ENCODE peak calls at places on chromosome 15, in five cellular contexts. X, E, I, S and Z are unnamed samples.

GRCh38 chr15:50800715-50801114 is 35.2 kb upstream of the SPPL2A start:
- DNase-seq in X (no peak), E (no peak), I (no peak), S (no peak), Z (no peak)

GRCh38 chr15:41840673-41841072 is 2.0 kb downstream of the PLA2G4B start:
- DNase-seq in X (no peak), E (no peak), I (no peak), S (no peak), Z (no peak)

GRCh38 chr15:39270221-39270835 is 310.6 kb upstream of the THBS1 start:
- DNase-seq in X (no peak), E (no peak), I (no peak), S (no peak), Z (no peak)

GRCh38 chr15:74960286-74960685 is 3.7 kb upstream of the RPP25 start:
- DNase-seq in X (no peak), E (no peak), I (no peak), S (no peak), Z (no peak)

GRCh38 chr15:56683925-56684324 is 49.4 kb downstream of the ZNF280D start:
- DNase-seq in X (no peak), E (no peak), I (no peak), S (no peak), Z (no peak)

GRCh38 chr15:95105229-95105628 is 873.9 kb downstream of the MCTP2 start:
- DNase-seq in X (no peak), E (no peak), I (no peak), S (no peak), Z (no peak)

GRCh38 chr15:26449296-26449695 is 323.6 kb downstream of the GABRB3 start:
- DNase-seq in X (no peak), E (no peak), I (no peak), S (no peak), Z (no peak)

GRCh38 chr15:39499151-39499550 is 81.7 kb upstream of the THBS1 start:
- DNase-seq in X (no peak), E (no peak), I (no peak), S (no peak), Z (no peak)

GRCh38 chr15:89647191-89647851 is 7.9 kb downstream of the KIF7 start:
- DNase-seq in X (peak; percentile 84), E (peak; percentile 83), I (peak; percentile 90), S (peak; percentile 80), Z (peak; percentile 87)

GRCh38 chr15:32979710-32980109 is 214.8 kb downstream of the FMN1 start:
- DNase-seq in X (no peak), E (no peak), I (no peak), S (no peak), Z (no peak)

GRCh38 chr15:70504305-70504951 is 258.9 kb downstream of the UACA start:
- DNase-seq in X (no peak), E (peak; percentile 57), I (peak; percentile 92), S (peak; percentile 29), Z (no peak)

GRCh38 chr15:99613481-99613880 is 47.7 kb downstream of the MEF2A start:
- DNase-seq in X (no peak), E (no peak), I (no peak), S (no peak), Z (no peak)

GRCh38 chr15:57677206-57677605 is 29.3 kb upstream of the POLR2M start:
- DNase-seq in X (no peak), E (no peak), I (no peak), S (no peak), Z (no peak)

GRCh38 chr15:55959744-55960143 is 33.7 kb downstream of the NEDD4 start:
- DNase-seq in X (no peak), E (no peak), I (no peak), S (no peak), Z (no peak)

GRCh38 chr15:95132774-95133173 is 901.4 kb downstream of the MCTP2 start:
- DNase-seq in X (no peak), E (no peak), I (no peak), S (no peak), Z (no peak)

DNA sequence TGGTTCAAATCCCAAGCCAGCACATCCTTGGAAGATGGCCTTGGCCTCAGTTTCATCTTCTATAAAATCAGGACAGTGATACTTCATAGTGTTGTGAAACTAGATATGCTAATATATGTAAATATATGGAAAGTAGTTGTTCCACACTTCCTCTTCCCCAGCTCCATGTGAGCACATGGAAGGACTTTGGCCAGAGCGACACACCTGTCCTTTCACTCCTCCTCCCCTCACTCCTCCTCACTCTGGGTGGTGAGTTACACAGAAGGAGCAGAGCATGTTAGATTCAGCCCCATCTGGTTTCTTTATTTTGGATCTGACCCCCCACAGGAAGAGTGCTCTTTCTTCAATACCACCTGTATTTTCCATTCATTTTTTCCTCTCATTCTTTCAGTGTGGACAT is 65.2 kb downstream of the MTHFS start:
- DNase-seq in X (no peak), E (no peak), I (no peak), S (no peak), Z (no peak)
- TF ChIP-seq CTCF in X (no peak), E (no peak), I (no peak), S (no peak), Z (no peak)

DNA sequence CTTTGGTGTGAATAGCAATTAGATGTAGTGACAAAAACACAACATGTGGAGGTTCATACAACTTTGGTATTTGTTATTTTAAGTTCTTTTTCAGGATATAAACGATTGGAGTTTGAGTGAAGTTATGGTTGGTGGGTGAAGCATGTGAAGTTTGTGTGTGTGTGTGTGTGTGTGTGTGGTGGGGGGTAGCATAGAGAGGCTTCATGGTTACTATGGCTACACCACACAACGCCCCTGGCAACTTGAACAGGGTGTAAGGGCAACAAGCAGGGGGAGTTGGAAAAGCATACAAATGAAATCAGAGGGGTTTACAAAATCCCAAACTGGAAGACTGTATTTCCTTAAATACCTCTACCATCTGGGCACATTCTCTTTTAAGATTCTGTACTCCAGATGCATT is 207.5 kb downstream of the SV2B start:
- DNase-seq in X (no peak), E (no peak), I (no peak), S (no peak), Z (no peak)
- H3K4me3 ChIP-seq in X (no peak overlapping the region), E (no peak overlapping the region), I (no peak overlapping the region), S (no peak overlapping the region), Z (no peak overlapping the region)

DNA sequence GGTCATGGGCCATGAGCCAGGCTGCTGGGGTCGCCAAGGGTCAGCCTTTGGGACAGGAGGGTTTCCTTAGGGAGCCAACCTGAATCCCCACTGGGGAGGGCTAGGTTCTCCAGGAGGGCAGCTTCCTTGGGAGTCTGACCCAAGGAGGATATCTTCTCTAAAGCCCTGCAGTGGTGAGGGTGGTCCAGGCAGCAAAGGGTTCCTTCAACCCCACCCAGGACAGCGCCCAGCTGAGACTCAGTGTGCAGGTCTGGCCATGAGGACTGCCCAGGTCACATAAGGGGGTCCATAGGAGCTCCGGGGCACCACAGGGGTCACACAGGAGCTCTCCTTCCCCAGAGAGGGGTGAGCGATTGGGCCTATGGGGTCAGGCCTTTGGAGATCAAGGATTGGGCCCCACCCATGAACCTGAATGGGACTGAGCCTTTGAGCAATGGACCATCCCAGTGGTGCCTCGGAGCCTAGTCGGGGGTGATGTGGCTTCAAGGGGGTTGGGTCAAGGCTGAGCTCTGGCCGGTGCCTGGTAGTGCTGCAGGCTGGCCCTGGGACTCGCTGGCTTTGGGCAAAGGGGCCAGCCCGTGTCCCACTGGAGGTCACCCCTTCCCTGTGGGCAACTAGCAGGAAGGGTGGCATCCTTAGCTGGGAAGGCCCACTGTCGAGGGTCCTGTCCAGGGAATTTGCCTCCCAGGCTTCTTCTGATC is 216.5 kb downstream of the SNRPN start:
- DNase-seq in X (no peak), E (peak; percentile 2), I (peak; percentile 60), S (peak; percentile 1), Z (peak; percentile 62)
- H3K9me3 ChIP-seq in X (peaks cover 46% of the 10 kb centered on the region), E (peaks cover 20% of the 10 kb centered on the region), I (peaks cover 37% of the 10 kb centered on the region), S (no peaks in the 10 kb centered on the region), Z (peaks cover 59% of the 10 kb centered on the region)

GRCh38 chr15:88489321-88489720 is 21.8 kb downstream of the MRPS11 start:
- DNase-seq in X (no peak), E (no peak), I (no peak), S (no peak), Z (no peak)
- TF ChIP-seq CTCF in X (no peak), E (no peak), I (no peak), S (no peak), Z (no peak)

GRCh38 chr15:71677352-71677751 is 133.0 kb upstream of the NR2E3 start:
- DNase-seq in X (no peak), E (no peak), I (no peak), S (no peak), Z (no peak)
- H3K4me3 ChIP-seq in X (no peak overlapping the region), E (no peak overlapping the region), I (no peak overlapping the region), S (no peak overlapping the region), Z (no peak overlapping the region)

GRCh38 chr15:86615411-86615810 is 535.7 kb downstream of the AGBL1 start:
- DNase-seq in X (no peak), E (no peak), I (no peak), S (no peak), Z (no peak)

GRCh38 chr15:86608461-86608860 is 528.8 kb downstream of the AGBL1 start:
- DNase-seq in X (no peak), E (peak; percentile 37), I (no peak), S (peak; percentile 5), Z (no peak)

GRCh38 chr15:86609275-86609674 is 529.6 kb downstream of the AGBL1 start:
- DNase-seq in X (no peak), E (no peak), I (no peak), S (no peak), Z (no peak)

GRCh38 chr15:86611392-86612040 is 531.8 kb downstream of the AGBL1 start:
- DNase-seq in X (no peak), E (no peak), I (no peak), S (no peak), Z (no peak)

DNA sequence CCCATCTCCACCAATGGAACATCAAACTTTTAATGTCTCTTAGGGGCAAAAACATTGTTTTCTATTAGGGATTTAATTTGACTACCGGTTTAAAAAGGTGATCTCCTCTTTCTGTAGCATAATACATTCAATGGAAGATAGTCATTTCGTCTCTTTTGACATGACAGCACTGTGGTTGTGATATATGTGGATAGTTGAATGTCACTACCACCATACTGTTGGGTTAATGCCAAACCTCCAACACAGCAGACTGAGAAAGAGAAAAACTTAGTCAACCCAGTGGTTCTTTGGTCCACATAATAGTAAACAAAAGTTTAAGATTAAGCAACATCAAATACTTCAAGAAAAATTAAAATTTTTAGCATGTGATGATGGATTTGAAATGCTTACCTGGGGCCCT is 530.4 kb downstream of the AGBL1 start:
- DNase-seq in X (no peak), E (no peak), I (no peak), S (no peak), Z (no peak)
- H3K9me3 ChIP-seq in X (no peaks in the 10 kb centered on the region), E (no peaks in the 10 kb centered on the region), I (no peaks in the 10 kb centered on the region), S (no peaks in the 10 kb centered on the region), Z (no peaks in the 10 kb centered on the region)

GRCh38 chr15:64731012-64731806 is 44.2 kb downstream of the RBPMS2 start:
- DNase-seq in X (peak; percentile 92), E (peak; percentile 84), I (peak; percentile 95), S (peak; percentile 95), Z (peak; percentile 93)

GRCh38 chr15:64732156-64732860 is 43.1 kb downstream of the RBPMS2 start:
- DNase-seq in X (no peak), E (no peak), I (no peak), S (no peak), Z (no peak)

GRCh38 chr15:64730151-64730550 is 45.2 kb downstream of the RBPMS2 start:
- DNase-seq in X (no peak), E (no peak), I (no peak), S (no peak), Z (no peak)

DNA sequence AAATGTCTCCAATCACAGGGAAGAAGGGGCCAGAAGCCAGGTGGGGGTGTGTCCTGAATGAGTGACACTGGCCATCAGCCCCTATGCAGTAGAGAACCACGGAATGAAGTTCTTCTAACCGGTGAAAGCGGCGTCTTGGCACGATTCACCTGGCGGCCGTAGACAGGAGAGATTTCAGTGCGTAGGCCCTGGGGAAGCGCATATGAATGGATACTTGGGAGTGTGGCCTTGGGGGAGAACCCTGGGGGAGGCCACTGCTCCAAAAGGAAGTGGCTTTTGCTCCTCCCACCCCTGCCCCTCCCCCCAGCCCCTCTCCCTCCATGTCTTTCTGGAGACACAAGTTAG is 43.6 kb downstream of the RBPMS2 start:
- DNase-seq in X (no peak), E (no peak), I (no peak), S (no peak), Z (no peak)
- TF ChIP-seq CTCF in X (no peak), E (no peak), I (no peak), S (no peak), Z (no peak)